ENCODE peak calls at places on chromosome 1, in four cellular contexts. One of them, this sample, is unnamed.

GRCh38 chr1:200869753-200870391 is 2.9 kb upstream of the GPR25 start:
- DNase-seq in aorta: no peak
- DNase-seq in heart left ventricle: no peak
- DNase-seq in gastrocnemius medialis: no peak
- DNase-seq in this sample: no peak

GRCh38 chr1:89274431-89274857 is 1.8 kb upstream of the GBP5 start:
- DNase-seq in aorta: no peak
- DNase-seq in gastrocnemius medialis: no peak
- DNase-seq in heart left ventricle: no peak
- DNase-seq in this sample: no peak

GRCh38 chr1:176854725-176855433 is 309.6 kb downstream of the ASTN1 start:
- DNase-seq in aorta: no peak
- DNase-seq in gastrocnemius medialis: no peak
- DNase-seq in heart left ventricle: no peak
- DNase-seq in this sample: no peak

GRCh38 chr1:223846668-223847007 is 891 bp upstream of the TP53BP2 start:
- DNase-seq in heart left ventricle: no peak
- DNase-seq in aorta: no peak
- DNase-seq in gastrocnemius medialis: no peak
- DNase-seq in this sample: no peak

GRCh38 chr1:153649867-153650235 is 8.7 kb upstream of the SNAPIN start:
- DNase-seq in gastrocnemius medialis: peak; percentile 83
- DNase-seq in heart left ventricle: peak; percentile 82
- DNase-seq in aorta: no peak
- DNase-seq in this sample: no peak

GRCh38 chr1:24329797-24330543 is 10.8 kb downstream of the GRHL3 start:
- DNase-seq in aorta: no peak
- DNase-seq in heart left ventricle: no peak
- DNase-seq in gastrocnemius medialis: no peak
- DNase-seq in this sample: no peak

GRCh38 chr1:186578325-186579016 is 101.8 kb downstream of the PTGS2 start:
- DNase-seq in gastrocnemius medialis: no peak
- DNase-seq in aorta: no peak
- DNase-seq in heart left ventricle: no peak
- DNase-seq in this sample: no peak

GRCh38 chr1:229947968-229948367 is 119.1 kb upstream of the GALNT2 start:
- DNase-seq in aorta: no peak
- DNase-seq in gastrocnemius medialis: no peak
- DNase-seq in heart left ventricle: no peak
- DNase-seq in this sample: no peak

GRCh38 chr1:8854270-8854669 is 24.2 kb downstream of the ENO1 start:
- DNase-seq in gastrocnemius medialis: no peak
- DNase-seq in heart left ventricle: no peak
- DNase-seq in aorta: no peak
- DNase-seq in this sample: no peak

GRCh38 chr1:229879746-229880145 is 187.3 kb upstream of the GALNT2 start:
- DNase-seq in heart left ventricle: no peak
- DNase-seq in aorta: no peak
- DNase-seq in gastrocnemius medialis: peak; percentile 32
- DNase-seq in this sample: no peak

GRCh38 chr1:6033986-6034749 is 11.5 kb upstream of the KCNAB2 start:
- DNase-seq in aorta: no peak
- DNase-seq in heart left ventricle: peak; percentile 62
- DNase-seq in gastrocnemius medialis: no peak
- DNase-seq in this sample: no peak

GRCh38 chr1:205065666-205066065 is 18.6 kb downstream of the TMEM81 start:
- DNase-seq in gastrocnemius medialis: no peak
- DNase-seq in heart left ventricle: no peak
- DNase-seq in aorta: no peak
- DNase-seq in this sample: no peak

GRCh38 chr1:145740269-145740668 is 21.0 kb downstream of the CD160 start:
- DNase-seq in heart left ventricle: no peak
- DNase-seq in aorta: no peak
- DNase-seq in gastrocnemius medialis: no peak
- DNase-seq in this sample: no peak

GRCh38 chr1:204319462-204319861 is 40.3 kb downstream of the PLEKHA6 start:
- DNase-seq in gastrocnemius medialis: no peak
- DNase-seq in heart left ventricle: no peak
- DNase-seq in aorta: no peak
- DNase-seq in this sample: no peak

GRCh38 chr1:17081439-17081838 is 27.6 kb upstream of the SDHB start:
- DNase-seq in gastrocnemius medialis: no peak
- DNase-seq in aorta: no peak
- DNase-seq in heart left ventricle: no peak
- DNase-seq in this sample: no peak

GRCh38 chr1:25688390-25689119 is 72.0 kb downstream of the MAN1C1 start:
- DNase-seq in gastrocnemius medialis: peak; percentile 58
- DNase-seq in aorta: peak; percentile 76
- DNase-seq in heart left ventricle: no peak
- DNase-seq in this sample: no peak

GRCh38 chr1:117838911-117839310 is 90.5 kb downstream of the GDAP2 start:
- DNase-seq in gastrocnemius medialis: no peak
- DNase-seq in aorta: no peak
- DNase-seq in heart left ventricle: no peak
- DNase-seq in this sample: no peak

GRCh38 chr1:218557731-218558130 is 212.6 kb downstream of the TGFB2 start:
- DNase-seq in gastrocnemius medialis: no peak
- DNase-seq in aorta: no peak
- DNase-seq in heart left ventricle: peak; percentile 47
- DNase-seq in this sample: no peak

GRCh38 chr1:211985556-211986264 is 49.6 kb downstream of the INTS7 start:
- DNase-seq in aorta: no peak
- DNase-seq in heart left ventricle: no peak
- DNase-seq in gastrocnemius medialis: no peak
- DNase-seq in this sample: no peak

GRCh38 chr1:59593798-59594790 is 220.7 kb upstream of the HOOK1 start:
- DNase-seq in gastrocnemius medialis: no peak
- DNase-seq in heart left ventricle: no peak
- DNase-seq in aorta: no peak
- DNase-seq in this sample: no peak

GRCh38 chr1:246530482-246530881 is 23.4 kb upstream of the SMYD3 start:
- DNase-seq in gastrocnemius medialis: no peak
- DNase-seq in aorta: no peak
- DNase-seq in heart left ventricle: no peak
- DNase-seq in this sample: no peak

GRCh38 chr1:246526380-246526779 is 19.3 kb upstream of the SMYD3 start:
- DNase-seq in heart left ventricle: no peak
- DNase-seq in gastrocnemius medialis: no peak
- DNase-seq in aorta: no peak
- DNase-seq in this sample: no peak

GRCh38 chr1:246526915-246527314 is 19.8 kb upstream of the SMYD3 start:
- DNase-seq in gastrocnemius medialis: no peak
- DNase-seq in heart left ventricle: no peak
- DNase-seq in aorta: no peak
- DNase-seq in this sample: no peak

GRCh38 chr1:246528933-246529731 is 22.1 kb upstream of the SMYD3 start:
- DNase-seq in heart left ventricle: no peak
- DNase-seq in gastrocnemius medialis: no peak
- DNase-seq in aorta: no peak
- DNase-seq in this sample: no peak

DNA sequence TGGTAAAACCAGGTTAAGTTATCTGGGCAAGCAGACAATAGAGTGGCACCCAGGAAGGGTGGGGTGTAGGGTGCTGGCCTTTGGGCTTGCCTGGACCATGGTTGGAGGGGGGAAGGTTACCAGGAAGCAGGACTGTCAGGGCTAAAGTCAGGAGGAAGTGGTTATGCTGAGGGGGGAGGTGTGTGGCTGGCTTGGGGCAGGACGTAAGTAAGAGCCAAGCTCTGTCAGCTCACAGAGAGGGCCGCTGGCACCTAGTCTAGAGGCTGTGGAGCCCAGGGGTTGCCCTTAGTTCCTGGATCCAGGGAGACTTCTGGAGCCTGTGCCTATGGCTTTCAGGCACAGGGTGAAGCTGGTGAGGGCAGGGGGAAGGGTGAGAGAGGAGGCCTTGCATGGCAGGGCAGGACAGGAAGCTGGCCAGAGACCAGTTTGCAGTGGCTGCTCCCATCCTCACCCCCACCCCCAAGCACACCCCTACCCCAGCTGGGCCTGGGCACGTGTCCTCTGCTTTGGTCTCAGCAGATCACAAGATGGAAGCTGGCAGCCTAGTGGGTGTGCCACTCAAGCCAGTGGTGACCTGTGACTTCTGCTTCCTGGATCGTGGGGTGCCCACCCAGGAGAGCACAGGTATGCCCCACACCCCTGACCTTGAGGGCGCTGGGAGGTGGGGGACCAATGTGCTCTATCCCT is 20.5 kb upstream of the SMYD3 start:
- DNase-seq in gastrocnemius medialis: no peak
- DNase-seq in heart left ventricle: no peak
- DNase-seq in aorta: no peak
- DNase-seq in this sample: no peak
- H3K9me3 ChIP-seq in gastrocnemius medialis: no peaks in the 10 kb centered on the region
- H3K9me3 ChIP-seq in heart left ventricle: peaks cover 4% of the 10 kb centered on the region
- H3K9me3 ChIP-seq in aorta: peaks cover 3% of the 10 kb centered on the region
- H3K9me3 ChIP-seq in this sample: no peaks in the 10 kb centered on the region

GRCh38 chr1:48943393-48943792 is 166.7 kb upstream of the BEND5 start:
- DNase-seq in gastrocnemius medialis: no peak
- DNase-seq in heart left ventricle: no peak
- DNase-seq in aorta: no peak
- DNase-seq in this sample: no peak

GRCh38 chr1:48938975-48939374 is 162.3 kb upstream of the BEND5 start:
- DNase-seq in gastrocnemius medialis: no peak
- DNase-seq in aorta: no peak
- DNase-seq in heart left ventricle: no peak
- DNase-seq in this sample: no peak

GRCh38 chr1:48940354-48940753 is 163.7 kb upstream of the BEND5 start:
- DNase-seq in heart left ventricle: no peak
- DNase-seq in aorta: no peak
- DNase-seq in gastrocnemius medialis: no peak
- DNase-seq in this sample: no peak

GRCh38 chr1:48939828-48940227 is 163.1 kb upstream of the BEND5 start:
- DNase-seq in heart left ventricle: no peak
- DNase-seq in aorta: no peak
- DNase-seq in gastrocnemius medialis: no peak
- DNase-seq in this sample: no peak

DNA sequence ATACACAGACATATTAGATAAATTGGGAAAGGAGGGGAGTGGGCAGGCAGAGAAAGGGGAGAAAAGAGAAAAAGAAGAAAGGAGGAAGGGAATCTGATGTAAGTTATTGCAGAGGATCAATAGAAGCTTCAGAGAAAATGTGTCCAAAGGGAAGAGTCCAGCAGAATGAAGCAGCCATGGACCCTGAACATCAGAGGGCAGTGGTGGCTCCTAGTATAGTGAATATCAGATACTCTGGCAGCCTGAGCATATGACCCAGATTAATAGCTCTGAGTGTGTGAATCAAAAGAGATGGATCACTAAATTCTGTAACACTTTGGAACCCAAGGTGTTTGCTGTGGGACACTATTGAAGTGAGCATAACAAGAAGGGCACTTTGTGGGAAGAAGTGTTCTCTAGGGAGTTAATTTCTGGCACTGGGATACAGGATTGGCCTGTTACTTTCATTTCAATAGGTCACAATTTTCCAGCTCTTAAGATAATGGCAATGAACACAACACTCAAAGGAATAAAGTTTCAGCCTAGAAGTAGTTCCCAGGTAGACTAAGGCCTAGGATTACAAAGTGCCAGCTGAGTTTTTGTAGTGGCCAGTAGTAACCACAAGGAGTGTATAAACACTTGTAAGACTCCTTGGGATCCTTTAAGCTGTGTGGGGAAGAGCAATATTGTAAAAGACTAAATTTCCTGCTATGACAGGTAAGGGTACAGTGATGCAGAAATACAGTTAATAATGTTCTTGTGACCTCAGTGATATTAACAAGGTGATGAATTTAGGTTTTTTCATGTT is 164.4 kb upstream of the BEND5 start:
- DNase-seq in heart left ventricle: no peak
- DNase-seq in aorta: no peak
- DNase-seq in gastrocnemius medialis: no peak
- DNase-seq in this sample: no peak
- H3K9me3 ChIP-seq in heart left ventricle: no peaks in the 10 kb centered on the region
- H3K9me3 ChIP-seq in aorta: peaks cover 1% of the 10 kb centered on the region
- H3K9me3 ChIP-seq in gastrocnemius medialis: no peaks in the 10 kb centered on the region
- H3K9me3 ChIP-seq in this sample: no peaks in the 10 kb centered on the region

DNA sequence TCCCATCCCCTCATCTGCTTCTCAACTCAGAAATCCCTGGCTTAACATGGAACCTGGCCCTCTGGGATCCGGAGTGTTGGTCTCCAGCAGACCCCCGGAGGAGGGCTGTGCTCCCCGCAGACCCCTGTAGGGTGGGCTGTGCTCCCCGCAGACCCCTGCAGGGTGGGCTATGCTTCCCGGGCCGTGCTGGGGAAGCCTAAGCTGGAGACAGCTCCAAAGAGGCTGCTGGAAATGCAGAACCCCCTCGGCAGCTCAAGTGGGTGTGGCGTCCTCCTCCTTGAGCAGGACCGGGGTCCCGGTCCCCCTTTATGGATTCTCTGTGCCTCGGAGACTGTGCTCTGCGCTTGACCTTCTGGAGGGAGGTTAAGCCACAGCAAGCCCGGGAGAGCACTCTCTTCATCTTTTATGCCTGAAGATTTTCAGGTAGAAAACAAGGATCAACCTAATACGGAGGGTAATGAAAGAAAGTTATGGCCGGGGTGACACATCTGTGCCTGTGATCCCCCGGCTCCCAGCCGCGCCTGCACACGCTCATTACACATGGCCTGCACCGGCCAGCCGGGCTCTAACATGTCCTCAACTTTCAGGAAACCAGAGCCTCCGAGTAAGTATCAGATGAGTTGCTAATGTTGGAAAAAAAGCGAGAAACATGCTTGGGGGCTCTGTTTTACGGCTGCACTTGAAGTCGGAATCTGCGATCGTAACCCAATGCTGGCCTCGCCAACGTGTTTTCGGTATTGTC is 87.7 kb upstream of the ACTRT2 start:
- DNase-seq in aorta: peak; percentile 30
- DNase-seq in gastrocnemius medialis: no peak
- DNase-seq in heart left ventricle: peak; percentile 19
- DNase-seq in this sample: peak; percentile 51
- H3K9me3 ChIP-seq in aorta: no peaks in the 10 kb centered on the region
- H3K9me3 ChIP-seq in gastrocnemius medialis: no peaks in the 10 kb centered on the region
- H3K9me3 ChIP-seq in heart left ventricle: no peaks in the 10 kb centered on the region
- H3K9me3 ChIP-seq in this sample: no peaks in the 10 kb centered on the region

GRCh38 chr1:247156787-247157232 is 15.0 kb downstream of the ZNF124 start:
- DNase-seq in heart left ventricle: no peak
- DNase-seq in aorta: no peak
- DNase-seq in gastrocnemius medialis: no peak
- DNase-seq in this sample: no peak
- H3K9me3 ChIP-seq in heart left ventricle: peaks cover 99% of the 10 kb centered on the region
- H3K9me3 ChIP-seq in aorta: peaks cover 20% of the 10 kb centered on the region
- H3K9me3 ChIP-seq in gastrocnemius medialis: peaks cover 60% of the 10 kb centered on the region
- H3K9me3 ChIP-seq in this sample: peaks cover 27% of the 10 kb centered on the region

DNA sequence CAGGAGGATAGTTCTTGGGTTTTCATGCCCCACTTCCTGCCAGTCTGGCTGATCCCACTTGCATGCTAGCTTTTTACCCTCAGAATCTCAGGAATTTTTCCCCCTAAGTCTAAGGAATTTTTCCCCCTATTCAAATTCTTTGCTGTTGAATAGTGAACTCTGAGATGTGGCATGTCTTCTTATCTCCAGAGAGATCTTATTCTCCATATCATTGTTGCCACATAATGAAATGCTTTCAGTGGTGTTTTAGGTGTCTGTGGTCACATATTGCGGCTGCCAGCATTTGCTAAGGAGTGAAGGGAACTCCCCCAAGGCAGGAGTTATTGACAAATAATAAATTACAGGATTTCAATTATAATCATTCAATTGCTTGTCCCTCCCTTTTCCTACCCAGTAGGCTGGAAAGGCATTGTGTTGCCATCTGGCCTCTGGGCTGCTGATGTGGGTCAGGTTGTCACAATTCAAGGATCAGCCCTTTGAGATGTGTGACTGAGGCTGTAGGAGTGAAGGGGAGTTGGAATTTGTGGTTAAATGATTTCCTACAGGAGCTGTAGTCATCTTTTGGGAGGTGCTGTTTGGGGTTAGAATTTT is 3.9 kb upstream of the FLG start:
- DNase-seq in gastrocnemius medialis: no peak
- DNase-seq in heart left ventricle: no peak
- DNase-seq in aorta: no peak
- DNase-seq in this sample: no peak
- H3K9me3 ChIP-seq in gastrocnemius medialis: no peaks in the 10 kb centered on the region
- H3K9me3 ChIP-seq in heart left ventricle: no peaks in the 10 kb centered on the region
- H3K9me3 ChIP-seq in aorta: no peaks in the 10 kb centered on the region
- H3K9me3 ChIP-seq in this sample: no peaks in the 10 kb centered on the region

This sample was measured in kidney.